ENCODE peak calls at places on chromosomes 4 and X, in five cellular contexts. G is left lung, K is heart left ventricle, J is vagina, U is sigmoid colon. S is an unnamed sample. For H3K27me3, the result is how much of the 10 kb centered on the place peaks cover.

GRCh38 chr4:26084414-26084813 is 170.4 kb downstream of the SMIM20 start:
- DNase-seq in U (no peak), K (no peak), G (no peak), J (no peak), S (no peak)

GRCh38 chrX:69222103-69223090 is 57.1 kb upstream of the PJA1 start:
- DNase-seq in J (no peak), G (peak), U (peak), K (peak), S (peak)

GRCh38 chr4:15250021-15250441 is 177.8 kb upstream of the C1QTNF7 start:
- DNase-seq in U (no peak), K (peak), G (no peak), J (no peak), S (no peak)

GRCh38 chr4:179766938-179767337 is 2324.7 kb upstream of the AGA start:
- DNase-seq in U (no peak), G (no peak), K (no peak), J (no peak), S (no peak)

GRCh38 chr4:39893693-39894072 is 84.0 kb downstream of the PDS5A start:
- DNase-seq in K (no peak), U (no peak), J (no peak), G (no peak), S (no peak)

GRCh38 chr4:9924750-9925149 is 96.5 kb downstream of the SLC2A9 start:
- DNase-seq in U (no peak), J (no peak), K (no peak), G (no peak), S (no peak)

GRCh38 chr4:22510750-22511149 is 5.1 kb downstream of the ADGRA3 start:
- DNase-seq in J (no peak), G (no peak), K (no peak), U (no peak), S (no peak)

GRCh38 chr4:101782546-101782945 is 8.0 kb upstream of the BANK1 start:
- DNase-seq in J (no peak), G (no peak), U (no peak), K (no peak), S (no peak)

GRCh38 chrX:45187731-45188130 is 12.9 kb downstream of the DIPK2B start:
- DNase-seq in J (no peak), U (no peak), G (no peak), K (no peak), S (no peak)

GRCh38 chrX:151680805-151681204 is 14.5 kb upstream of the PRRG3 start:
- DNase-seq in K (peak), J (no peak), G (no peak), U (no peak), S (peak)

GRCh38 chrX:97021680-97022079 is 138.0 kb downstream of the RPA4 start:
- DNase-seq in K (no peak), J (no peak), G (no peak), U (no peak), S (no peak)

GRCh38 chrX:37717708-37718107 is 32.1 kb downstream of the XK start:
- DNase-seq in U (no peak), G (no peak), J (no peak), K (no peak), S (no peak)

GRCh38 chr4:48571471-48571870 is 81.4 kb downstream of the ZAR1 start:
- DNase-seq in U (no peak), K (no peak), G (no peak), J (no peak), S (no peak)

GRCh38 chrX:74419861-74420193 is 1.5 kb upstream of the SLC16A2 start:
- DNase-seq in J (no peak), G (no peak), K (no peak), U (no peak), S (no peak)

GRCh38 chr4:141425124-141425523 is 204.4 kb downstream of the ZNF330 start:
- DNase-seq in J (no peak), G (no peak), K (no peak), U (no peak), S (no peak)

GRCh38 chr4:67929447-67929846 is 33.8 kb downstream of the TMPRSS11A start:
- DNase-seq in G (no peak), K (no peak), J (no peak), U (no peak), S (no peak)

GRCh38 chrX:40144576-40144975 is 46.8 kb upstream of the BCOR start:
- DNase-seq in U (no peak), K (no peak), J (no peak), G (no peak), S (no peak)
- H3K27me3 ChIP-seq in U (under half), K (under half), J (under half), G (under half), S (under half)

GRCh38 chr4:73406548-73406875 is 2.4 kb downstream of the ALB start:
- DNase-seq in U (no peak), K (no peak), J (no peak), G (no peak), S (no peak)

GRCh38 chr4:73405138-73405537 is 1.1 kb downstream of the ALB start:
- DNase-seq in U (no peak), G (no peak), K (no peak), J (no peak), S (no peak)

GRCh38 chr4:73408181-73408867 is 4.2 kb downstream of the ALB start:
- DNase-seq in U (no peak), J (no peak), K (no peak), G (no peak), S (no peak)

GRCh38 chr4:73409012-73409862 is 5.2 kb downstream of the ALB start:
- DNase-seq in U (no peak), J (no peak), G (no peak), K (no peak), S (no peak)

DNA sequence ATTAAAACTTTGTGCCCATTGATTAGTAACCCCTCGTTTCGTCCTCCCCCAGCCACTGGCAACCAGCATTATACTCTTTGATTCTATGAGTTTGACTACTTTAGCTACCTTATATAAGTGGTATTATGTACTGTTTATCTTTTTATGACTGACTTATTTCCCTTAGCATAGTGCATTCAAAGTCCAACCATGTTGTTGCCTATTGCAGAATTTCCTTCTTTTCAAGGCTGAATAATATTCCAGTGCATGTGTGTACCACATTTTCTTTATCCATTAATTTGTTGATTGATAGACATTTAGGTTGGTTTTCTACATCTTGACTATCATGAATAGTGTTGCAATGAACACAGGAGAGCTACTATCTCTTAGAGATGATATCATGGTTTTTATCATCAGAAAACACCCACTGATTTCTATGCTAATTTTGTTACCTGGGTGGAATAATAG is 3.2 kb downstream of the ALB start:
- DNase-seq in J (no peak), G (no peak), U (no peak), K (no peak), S (no peak)
- H3K27me3 ChIP-seq in J (under half), G (under half), U (under half), K (under half), S (under half)

GRCh38 chr4:3721186-3721585 is 45.0 kb upstream of the ADRA2C start:
- DNase-seq in G (no peak), U (no peak), K (no peak), J (no peak), S (no peak)
- H3K27me3 ChIP-seq in G (under half), U (half or more), K (under half), J (under half), S (under half)

DNA sequence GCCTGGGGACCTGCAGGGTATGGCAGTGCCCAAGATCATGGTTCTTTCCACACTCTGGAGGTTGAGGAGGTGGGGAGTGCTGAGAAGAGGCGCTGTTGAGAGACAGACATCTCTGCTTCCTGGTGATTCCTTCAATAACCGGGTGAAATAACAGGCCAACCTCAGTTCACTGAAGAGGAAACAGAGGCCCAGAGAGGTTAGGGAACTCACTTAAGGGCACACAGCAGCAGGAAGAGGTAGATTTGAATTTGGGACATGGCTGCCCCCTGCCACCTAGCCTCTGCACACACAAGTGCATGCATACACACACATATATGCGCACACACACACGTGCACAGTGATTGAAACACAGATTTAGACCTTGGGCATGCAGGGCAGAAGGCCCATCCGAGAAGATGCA is 24.9 kb upstream of the HMX1 start:
- DNase-seq in J (no peak), K (no peak), U (no peak), G (no peak), S (no peak)
- H3K27me3 ChIP-seq in J (under half), K (under half), U (half or more), G (under half), S (under half)

GRCh38 chr4:84492290-84492689 is 6.8 kb downstream of the NKX6-1 start:
- DNase-seq in U (no peak), G (no peak), K (no peak), J (no peak), S (no peak)
- H3K27me3 ChIP-seq in U (half or more), G (half or more), K (half or more), J (under half), S (under half)

GRCh38 chrX:112477653-112478052 is 202.1 kb downstream of the LHFPL1 start:
- DNase-seq in K (no peak), J (no peak), U (no peak), G (no peak), S (no peak)

GRCh38 chrX:112470551-112470950 is 209.2 kb downstream of the LHFPL1 start:
- DNase-seq in J (no peak), U (no peak), K (no peak), G (no peak), S (no peak)

GRCh38 chrX:112473654-112474053 is 206.1 kb downstream of the LHFPL1 start:
- DNase-seq in J (no peak), G (no peak), U (no peak), K (no peak), S (no peak)
- H3K27me3 ChIP-seq in J (under half), G (under half), U (under half), K (under half), S (under half)

GRCh38 chrX:106698693-106699092 is 27.8 kb upstream of the RNF128 start:
- DNase-seq in J (no peak), G (no peak), U (no peak), K (no peak), S (no peak)
- H3K27me3 ChIP-seq in J (under half), G (under half), U (under half), K (under half), S (under half)